ENCODE peak calls at places on chromosomes 3 and 15, in eight cellular contexts. O, F, H, V, I, M, R and Q are unnamed samples.

GRCh38 chr15:85129881-85130280 is 148.2 kb downstream of the PDE8A start:
- DNase-seq in M (no peak), H (no peak), V (no peak), R (no peak), F (no peak), I (no peak), O (no peak), Q (no peak)

GRCh38 chr3:101573449-101574387 is at the start of gene PCNP:
- DNase-seq in I (peak; percentile 100), F (peak; percentile 99), R (peak; percentile 99), V (peak; percentile 96), M (peak; percentile 99), O (peak; percentile 99), H (peak; percentile 99), Q (peak; percentile 80)

GRCh38 chr15:35173444-35174118 is 88.5 kb upstream of the NANOGP8 start:
- DNase-seq in O (peak; percentile 29), H (no peak), R (no peak), M (no peak), F (peak; percentile 28), V (no peak), I (no peak), Q (no peak)

GRCh38 chr3:124360140-124360539 is 368.2 kb upstream of the ROPN1 start:
- DNase-seq in F (no peak), M (no peak), I (no peak), O (no peak), R (no peak), H (no peak), V (no peak), Q (no peak)

GRCh38 chr3:143737065-143737464 is 111.2 kb downstream of the SLC9A9 start:
- DNase-seq in M (no peak), I (no peak), F (no peak), V (no peak), H (no peak), R (no peak), O (no peak), Q (no peak)

GRCh38 chr3:194364652-194365434 is 4.7 kb downstream of the LRRC15 start:
- DNase-seq in R (no peak), V (no peak), O (peak; percentile 76), M (no peak), H (no peak), F (peak; percentile 57), I (no peak), Q (no peak)

GRCh38 chr3:114606336-114606735 is 312.5 kb downstream of the TIGIT start:
- DNase-seq in I (no peak), R (no peak), H (no peak), F (no peak), O (no peak), V (no peak), M (no peak), Q (no peak)

GRCh38 chr15:56817266-56817665 is 84.0 kb upstream of the ZNF280D start:
- DNase-seq in H (no peak), V (no peak), O (peak; percentile 52), F (no peak), R (no peak), I (no peak), M (no peak), Q (no peak)

GRCh38 chr3:158522737-158523136 is 48.3 kb upstream of the MLF1 start:
- DNase-seq in I (no peak), M (no peak), R (no peak), O (peak; percentile 56), H (no peak), V (no peak), F (peak; percentile 62), Q (no peak)

GRCh38 chr15:81316267-81316666 is 7.7 kb downstream of the STARD5 start:
- DNase-seq in I (no peak), V (no peak), M (no peak), H (no peak), F (no peak), R (no peak), O (no peak), Q (no peak)

GRCh38 chr15:96107922-96108321 is 222.6 kb upstream of the NR2F2 start:
- DNase-seq in I (no peak), H (no peak), V (no peak), R (no peak), F (no peak), O (peak; percentile 13), M (no peak), Q (no peak)

GRCh38 chr15:60973637-60974415 is 255.3 kb downstream of the RORA start:
- DNase-seq in R (no peak), F (peak; percentile 44), I (no peak), V (no peak), H (no peak), O (peak; percentile 34), M (no peak), Q (no peak)

GRCh38 chr15:87263296-87263695 is 993.2 kb downstream of the NTRK3 start:
- DNase-seq in V (no peak), R (no peak), M (no peak), I (no peak), H (no peak), O (no peak), F (no peak), Q (no peak)

GRCh38 chr3:71859128-71859519 is 74.2 kb upstream of the PROK2 start:
- DNase-seq in V (no peak), M (no peak), R (no peak), F (peak; percentile 2), O (peak; percentile 34), H (no peak), I (no peak), Q (no peak)

GRCh38 chr3:127615631-127616305 is 13.2 kb upstream of the PODXL2 start:
- DNase-seq in O (no peak), H (no peak), M (no peak), V (no peak), F (no peak), R (no peak), I (no peak), Q (no peak)

GRCh38 chr3:186971578-186971977 is 41.3 kb downstream of the ST6GAL1 start:
- DNase-seq in V (no peak), O (no peak), M (no peak), F (no peak), H (no peak), I (no peak), R (no peak), Q (no peak)

GRCh38 chr3:115576325-115576724 is 47.0 kb upstream of the GAP43 start:
- DNase-seq in R (no peak), O (no peak), I (no peak), V (no peak), M (no peak), F (no peak), H (no peak), Q (no peak)

GRCh38 chr15:70518201-70519003 is 245.0 kb downstream of the UACA start:
- DNase-seq in V (no peak), H (no peak), F (no peak), O (no peak), M (no peak), R (peak; percentile 30), I (no peak), Q (no peak)

GRCh38 chr3:140602781-140603180 is 75.1 kb upstream of the TRIM42 start:
- DNase-seq in O (no peak), R (no peak), M (no peak), H (no peak), I (no peak), F (no peak), V (no peak), Q (no peak)

GRCh38 chr15:72599855-72600464 is 54.5 kb upstream of the GOLGA6B start:
- DNase-seq in M (peak; percentile 64), H (no peak), O (peak; percentile 75), I (peak; percentile 14), R (no peak), V (no peak), F (peak; percentile 44), Q (peak; percentile 25)

GRCh38 chr15:32028921-32029320 is 1.4 kb upstream of the CHRNA7 start:
- DNase-seq in F (no peak), V (no peak), R (no peak), H (no peak), O (no peak), I (no peak), M (peak; percentile 51), Q (no peak)

GRCh38 chr3:127735767-127736693 is 63.3 kb downstream of the ABTB1 start:
- DNase-seq in H (peak; percentile 52), M (no peak), I (no peak), R (peak; percentile 60), V (no peak), O (peak; percentile 78), F (peak; percentile 72), Q (no peak)

GRCh38 chr15:78364233-78364632 is 24.1 kb downstream of the CRABP1 start:
- DNase-seq in R (no peak), M (no peak), V (no peak), I (no peak), H (peak; percentile 47), O (no peak), F (no peak), Q (no peak)

GRCh38 chr15:21270474-21270873 is 169.8 kb downstream of the POTEB3 start:
- DNase-seq in V (no peak), O (no peak), M (no peak), I (no peak), H (peak; percentile 21), R (no peak), F (no peak), Q (no peak)

GRCh38 chr3:179488213-179488612 is 36.9 kb upstream of the GNB4 start:
- DNase-seq in F (no peak), O (no peak), R (no peak), V (no peak), I (no peak), M (no peak), H (no peak), Q (no peak)

GRCh38 chr3:106728315-106728821 is 648.9 kb upstream of the CCDC54 start:
- DNase-seq in M (no peak), R (no peak), F (peak; percentile 95), H (no peak), O (peak; percentile 97), I (no peak), V (no peak), Q (no peak)

GRCh38 chr15:95559875-95560394 is 770.6 kb upstream of the NR2F2 start:
- DNase-seq in O (peak; percentile 92), V (no peak), M (no peak), F (peak; percentile 77), I (no peak), R (no peak), H (no peak), Q (no peak)